ENCODE peak calls at places on chromosome 17, in four cellular contexts. O is H9, N is IMR-90, T is H1. I is an unnamed sample.

GRCh38 chr17:31431098-31431794 is 39.8 kb downstream of the RAB11FIP4 start:
- DNase-seq in O (no peak), N (no peak), T (no peak), I (no peak)

GRCh38 chr17:65039349-65039988 is 17.1 kb downstream of the GNA13 start:
- DNase-seq in N (no peak), O (no peak), T (no peak), I (no peak)

GRCh38 chr17:72666519-72666874 is 426.0 kb downstream of the SLC39A11 start:
- DNase-seq in N (peak; percentile 28), O (no peak), T (no peak), I (no peak)

GRCh38 chr17:21288581-21289017 is 4.1 kb downstream of the MAP2K3 start:
- DNase-seq in N (no peak), O (no peak), T (no peak), I (no peak)

GRCh38 chr17:68705331-68706166 is 104.4 kb upstream of the FAM20A start:
- DNase-seq in T (no peak), N (peak; percentile 43), O (no peak), I (no peak)

GRCh38 chr17:26765860-26766709 is 527.8 kb upstream of the WSB1 start:
- DNase-seq in N (no peak), O (no peak), T (no peak), I (no peak)

GRCh38 chr17:32936894-32937500 is 9.0 kb downstream of the TMEM98 start:
- DNase-seq in T (peak; percentile 77), N (peak; percentile 70), O (peak; percentile 95), I (peak; percentile 91)

GRCh38 chr17:48878920-48879898 is 13.4 kb upstream of the ATP5MC1 start:
- DNase-seq in N (peak; percentile 66), T (no peak), O (peak; percentile 81), I (peak; percentile 81)

GRCh38 chr17:30717290-30718098 is 107.0 kb downstream of the CRLF3 start:
- DNase-seq in N (no peak), T (no peak), O (peak; percentile 12), I (no peak)

GRCh38 chr17:38415250-38416194 is 12.7 kb upstream of the ARHGAP23 start:
- DNase-seq in O (peak; percentile 89), N (peak; percentile 69), T (no peak), I (peak; percentile 89)

GRCh38 chr17:82297280-82297803 is 20.1 kb downstream of the CD7 start:
- DNase-seq in T (no peak), O (no peak), N (no peak), I (no peak)

GRCh38 chr17:57286372-57287105 is 30.2 kb downstream of the MSI2 start:
- DNase-seq in T (no peak), N (no peak), O (no peak), I (no peak)

GRCh38 chr17:7262192-7263070 is at the start of gene CLDN7:
- DNase-seq in T (peak; percentile 90), O (peak; percentile 99), N (no peak), I (peak; percentile 89)

GRCh38 chr17:163514-164103 is 17.8 kb downstream of the DOC2B start:
- DNase-seq in T (no peak), N (no peak), O (peak; percentile 67), I (no peak)

GRCh38 chr17:72850410-72850809 is 242.1 kb downstream of the SLC39A11 start:
- DNase-seq in T (no peak), N (peak; percentile 84), O (no peak), I (no peak)

GRCh38 chr17:70848785-70849184 is 679.5 kb downstream of the KCNJ2 start:
- DNase-seq in N (peak; percentile 78), O (no peak), T (no peak), I (no peak)

GRCh38 chr17:74457820-74458166 is 8.6 kb upstream of the CD300A start:
- DNase-seq in O (no peak), N (no peak), T (no peak), I (no peak)

GRCh38 chr17:57957120-57957850 is 2.1 kb upstream of the CUEDC1 start:
- DNase-seq in N (no peak), T (no peak), O (peak; percentile 34), I (no peak)

GRCh38 chr17:16417896-16418683 is 2.7 kb downstream of the TRPV2 start:
- DNase-seq in T (no peak), N (peak; percentile 28), O (no peak), I (no peak)

GRCh38 chr17:65558683-65559311 is 2.7 kb downstream of the AXIN2 start:
- DNase-seq in O (no peak), T (no peak), N (no peak), I (peak; percentile 73)

GRCh38 chr17:63939884-63940283 is 7.8 kb upstream of the CD79B start:
- DNase-seq in O (no peak), T (no peak), N (no peak), I (peak; percentile 34)

GRCh38 chr17:58331815-58332719 is 3.5 kb upstream of the TSPOAP1 start:
- DNase-seq in O (peak; percentile 33), T (no peak), N (no peak), I (no peak)

GRCh38 chr17:67477687-67478086 is 100.6 kb downstream of the PITPNC1 start:
- DNase-seq in N (peak; percentile 80), O (no peak), T (no peak), I (no peak)

GRCh38 chr17:59406808-59407381 is 75.4 kb downstream of the YPEL2 start:
- DNase-seq in N (peak; percentile 57), O (no peak), T (no peak), I (no peak)

GRCh38 chr17:73343168-73343634 is 31.4 kb upstream of the CDC42EP4 start:
- DNase-seq in O (peak; percentile 94), T (peak; percentile 75), N (peak; percentile 88), I (peak; percentile 96)

GRCh38 chr17:38873646-38874380 is 4.0 kb downstream of the LASP1 start:
- DNase-seq in O (peak; percentile 41), T (no peak), N (no peak), I (no peak)

GRCh38 chr17:65099941-65100315 is 37.2 kb upstream of the RGS9 start:
- DNase-seq in O (peak; percentile 51), N (peak; percentile 60), T (no peak), I (no peak)

GRCh38 chr17:12631076-12631475 is 34.6 kb upstream of the MYOCD start:
- DNase-seq in N (peak; percentile 43), T (no peak), O (no peak), I (no peak)

DNA sequence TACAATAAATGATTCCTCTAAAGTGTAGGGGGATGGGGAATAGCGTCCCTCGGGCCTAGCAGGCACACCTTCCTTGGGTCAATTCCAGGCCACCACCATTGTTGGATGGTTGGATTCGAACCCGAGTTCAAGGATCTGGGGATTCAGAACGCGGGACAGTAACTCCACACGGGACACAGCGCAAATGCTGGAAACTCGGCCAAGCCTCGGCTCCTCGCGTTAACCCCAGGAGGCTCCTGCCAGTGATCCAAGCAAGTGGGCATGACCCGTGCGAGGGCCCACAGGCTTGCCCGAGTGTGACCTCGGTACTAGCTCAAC is 589 bp downstream of the B9D1 start:
- DNase-seq in T (no peak), N (no peak), O (no peak), I (no peak)
- H3K18ac ChIP-seq in T (no peak overlapping the region), N (peak overlapping the region; percentile 13), O (no peak overlapping the region), I (no peak overlapping the region)

GRCh38 chr17:55674107-55674506 is 48.6 kb downstream of the TMEM100 start:
- DNase-seq in O (no peak), N (no peak), T (no peak), I (peak; percentile 28)
- H3K56ac ChIP-seq in O (no peak overlapping the region), N (no peak overlapping the region), T (no peak overlapping the region), I (no peak overlapping the region)

GRCh38 chr17:8685396-8685795 is 54.9 kb upstream of the MYH10 start:
- DNase-seq in T (no peak), O (no peak), N (no peak), I (no peak)

GRCh38 chr17:8680850-8681174 is 50.3 kb upstream of the MYH10 start:
- DNase-seq in O (no peak), N (no peak), T (no peak), I (no peak)

GRCh38 chr17:8680402-8680801 is 49.9 kb upstream of the MYH10 start:
- DNase-seq in N (no peak), T (no peak), O (no peak), I (no peak)

GRCh38 chr17:8681175-8681949 is 50.8 kb upstream of the MYH10 start:
- DNase-seq in N (peak; percentile 65), T (no peak), O (no peak), I (no peak)

DNA sequence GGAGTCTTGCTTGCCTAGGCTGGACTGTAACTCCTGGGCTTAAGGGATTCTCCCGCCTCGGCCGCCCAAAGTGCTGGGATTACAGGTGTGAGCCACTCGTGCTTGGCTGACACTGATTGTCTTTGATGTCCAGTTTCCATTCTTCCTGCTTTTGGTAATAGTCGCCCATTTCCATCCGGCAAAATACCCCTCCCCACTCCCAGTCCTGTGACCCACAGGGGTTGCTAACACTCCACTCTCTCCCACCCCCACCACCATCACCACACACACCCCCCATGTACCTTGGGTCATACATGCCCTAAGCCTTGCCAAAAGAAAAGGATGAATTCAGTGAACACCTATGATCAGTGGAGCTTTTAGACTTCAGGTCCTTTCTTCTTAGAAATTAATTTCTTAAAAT is 52.8 kb upstream of the MYH10 start:
- DNase-seq in N (no peak), T (no peak), O (no peak), I (no peak)
- H3K18ac ChIP-seq in N (no peak overlapping the region), T (no peak overlapping the region), O (no peak overlapping the region), I (no peak overlapping the region)

GRCh38 chr17:81277421-81277820 is 17.7 kb downstream of the SLC38A10 start:
- DNase-seq in O (no peak), N (peak; percentile 68), T (no peak), I (no peak)
- H3K56ac ChIP-seq in O (no peak overlapping the region), N (no peak overlapping the region), T (no peak overlapping the region), I (no peak overlapping the region)

GRCh38 chr17:77107506-77108433 is 33.0 kb upstream of the SEC14L1 start:
- DNase-seq in O (no peak), N (peak; percentile 39), T (no peak), I (no peak)
- H3K18ac ChIP-seq in O (no peak overlapping the region), N (no peak overlapping the region), T (no peak overlapping the region), I (no peak overlapping the region)

GRCh38 chr17:79707441-79707850 is 23.3 kb upstream of the ENPP7 start:
- DNase-seq in N (no peak), O (peak; percentile 59), T (no peak), I (no peak)
- H3K56ac ChIP-seq in N (no peak overlapping the region), O (no peak overlapping the region), T (no peak overlapping the region), I (no peak overlapping the region)

GRCh38 chr17:80887639-80888175 is 103.9 kb upstream of the CHMP6 start:
- DNase-seq in T (no peak), N (no peak), O (no peak), I (no peak)
- H3K18ac ChIP-seq in T (no peak overlapping the region), N (no peak overlapping the region), O (no peak overlapping the region), I (no peak overlapping the region)

GRCh38 chr17:78655251-78655940 is 78.2 kb upstream of the DNAH17 start:
- DNase-seq in O (no peak), T (no peak), N (no peak), I (no peak)
- H3K56ac ChIP-seq in O (no peak overlapping the region), T (no peak overlapping the region), N (no peak overlapping the region), I (no peak overlapping the region)

DNA sequence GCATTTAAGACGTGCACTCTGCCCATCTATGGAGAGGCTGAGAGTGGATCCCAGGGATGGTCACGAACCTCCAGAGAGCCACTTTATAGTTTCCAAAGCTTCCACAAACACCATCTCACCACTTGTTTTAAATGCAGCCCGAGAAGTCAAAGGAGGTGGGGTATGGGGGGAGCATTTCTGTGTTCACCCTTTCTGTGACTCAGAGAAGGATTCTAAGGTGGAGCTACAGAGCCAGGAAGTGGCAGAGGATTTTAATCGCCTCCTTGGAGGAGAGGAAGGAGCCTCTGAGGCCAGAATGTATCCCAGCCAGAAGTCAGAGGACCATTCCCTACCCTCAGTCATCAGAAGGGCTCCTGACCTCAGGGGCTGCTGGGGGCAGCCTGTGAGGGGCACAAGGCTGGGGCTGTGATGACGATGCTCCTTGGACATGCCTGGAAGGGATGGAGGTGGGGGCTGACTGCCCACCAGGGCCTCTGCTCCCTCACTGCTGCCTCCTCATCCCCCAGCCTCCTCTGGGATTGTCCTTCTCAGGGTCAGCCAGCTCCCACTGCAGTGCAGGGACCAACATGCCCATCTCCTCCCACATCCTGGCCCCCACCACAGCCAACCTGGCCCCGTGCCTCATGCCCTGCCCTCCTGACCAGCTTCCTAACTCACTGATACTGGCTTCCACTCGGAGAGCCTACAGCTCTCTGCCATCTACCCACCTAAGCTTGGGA is 2.8 kb downstream of the XYLT2 start:
- DNase-seq in T (no peak), O (peak; percentile 23), N (peak; percentile 53), I (no peak)
- H3K18ac ChIP-seq in T (no peak overlapping the region), O (no peak overlapping the region), N (no peak overlapping the region), I (no peak overlapping the region)